ENCODE peak calls at places on chromosome 2, in nine cellular contexts. One of them, this sample, is unnamed.

GRCh38 chr2:54479422-54479821 is 23.3 kb downstream of the SPTBN1 start:
- DNase-seq in H9: no peak
- DNase-seq in sciatic nerve: no peak
- DNase-seq in LoVo: peak; percentile 63
- DNase-seq in activated T-cell treated with anti-CD3 and anti-CD28 coated beads for 48 hours: no peak
- DNase-seq in activated effector memory CD4-positive, alpha-beta T cell treated with anti-CD3 and anti-CD28 coated beads, Interleukin-2, amount 50 U/mL, for 16 hours: no peak
- DNase-seq in activated CD4-positive, alpha-beta T cell treated with anti-CD3 and anti-CD28 coated beads for 36 hours: no peak
- DNase-seq in lower lobe of right lung: no peak
- DNase-seq in GM13977: no peak
- DNase-seq in this sample: no peak

GRCh38 chr2:45274190-45274926 is 265.1 kb upstream of the SIX2 start:
- DNase-seq in H9: peak; percentile 46
- DNase-seq in sciatic nerve: no peak
- DNase-seq in LoVo: no peak
- DNase-seq in activated T-cell treated with anti-CD3 and anti-CD28 coated beads for 48 hours: no peak
- DNase-seq in activated effector memory CD4-positive, alpha-beta T cell treated with anti-CD3 and anti-CD28 coated beads, Interleukin-2, amount 50 U/mL, for 16 hours: no peak
- DNase-seq in activated CD4-positive, alpha-beta T cell treated with anti-CD3 and anti-CD28 coated beads for 36 hours: no peak
- DNase-seq in lower lobe of right lung: no peak
- DNase-seq in GM13977: no peak
- DNase-seq in this sample: no peak

GRCh38 chr2:48727560-48727959 is 28.0 kb downstream of the LHCGR start:
- DNase-seq in H9: no peak
- DNase-seq in sciatic nerve: no peak
- DNase-seq in LoVo: no peak
- DNase-seq in activated T-cell treated with anti-CD3 and anti-CD28 coated beads for 48 hours: no peak
- DNase-seq in activated effector memory CD4-positive, alpha-beta T cell treated with anti-CD3 and anti-CD28 coated beads, Interleukin-2, amount 50 U/mL, for 16 hours: no peak
- DNase-seq in activated CD4-positive, alpha-beta T cell treated with anti-CD3 and anti-CD28 coated beads for 36 hours: no peak
- DNase-seq in lower lobe of right lung: no peak
- DNase-seq in GM13977: no peak
- DNase-seq in this sample: no peak

GRCh38 chr2:237749002-237749401 is 49.6 kb upstream of the RBM44 start:
- DNase-seq in H9: no peak
- DNase-seq in sciatic nerve: no peak
- DNase-seq in LoVo: no peak
- DNase-seq in activated T-cell treated with anti-CD3 and anti-CD28 coated beads for 48 hours: no peak
- DNase-seq in activated effector memory CD4-positive, alpha-beta T cell treated with anti-CD3 and anti-CD28 coated beads, Interleukin-2, amount 50 U/mL, for 16 hours: no peak
- DNase-seq in activated CD4-positive, alpha-beta T cell treated with anti-CD3 and anti-CD28 coated beads for 36 hours: no peak
- DNase-seq in lower lobe of right lung: no peak
- DNase-seq in GM13977: no peak
- DNase-seq in this sample: no peak

GRCh38 chr2:240391111-240392051 is 44.1 kb upstream of the GPC1 start:
- DNase-seq in H9: peak; percentile 14
- DNase-seq in sciatic nerve: peak; percentile 54
- DNase-seq in LoVo: no peak
- DNase-seq in activated T-cell treated with anti-CD3 and anti-CD28 coated beads for 48 hours: no peak
- DNase-seq in activated effector memory CD4-positive, alpha-beta T cell treated with anti-CD3 and anti-CD28 coated beads, Interleukin-2, amount 50 U/mL, for 16 hours: peak; percentile 58
- DNase-seq in activated CD4-positive, alpha-beta T cell treated with anti-CD3 and anti-CD28 coated beads for 36 hours: peak; percentile 1
- DNase-seq in lower lobe of right lung: peak; percentile 31
- DNase-seq in GM13977: no peak
- DNase-seq in this sample: no peak

GRCh38 chr2:234404957-234405356 is 91.9 kb downstream of the ARL4C start:
- DNase-seq in H9: no peak
- DNase-seq in sciatic nerve: no peak
- DNase-seq in LoVo: no peak
- DNase-seq in activated T-cell treated with anti-CD3 and anti-CD28 coated beads for 48 hours: no peak
- DNase-seq in activated effector memory CD4-positive, alpha-beta T cell treated with anti-CD3 and anti-CD28 coated beads, Interleukin-2, amount 50 U/mL, for 16 hours: no peak
- DNase-seq in activated CD4-positive, alpha-beta T cell treated with anti-CD3 and anti-CD28 coated beads for 36 hours: no peak
- DNase-seq in lower lobe of right lung: no peak
- DNase-seq in GM13977: no peak
- DNase-seq in this sample: no peak

GRCh38 chr2:239864247-239865058 is 160.7 kb downstream of the NDUFA10 start:
- DNase-seq in H9: no peak
- DNase-seq in sciatic nerve: no peak
- DNase-seq in LoVo: no peak
- DNase-seq in activated T-cell treated with anti-CD3 and anti-CD28 coated beads for 48 hours: no peak
- DNase-seq in activated effector memory CD4-positive, alpha-beta T cell treated with anti-CD3 and anti-CD28 coated beads, Interleukin-2, amount 50 U/mL, for 16 hours: no peak
- DNase-seq in activated CD4-positive, alpha-beta T cell treated with anti-CD3 and anti-CD28 coated beads for 36 hours: no peak
- DNase-seq in lower lobe of right lung: no peak
- DNase-seq in GM13977: no peak
- DNase-seq in this sample: no peak

GRCh38 chr2:60260646-60261296 is 292.7 kb downstream of the BCL11A start:
- DNase-seq in H9: no peak
- DNase-seq in sciatic nerve: no peak
- DNase-seq in LoVo: peak; percentile 44
- DNase-seq in activated T-cell treated with anti-CD3 and anti-CD28 coated beads for 48 hours: no peak
- DNase-seq in activated effector memory CD4-positive, alpha-beta T cell treated with anti-CD3 and anti-CD28 coated beads, Interleukin-2, amount 50 U/mL, for 16 hours: no peak
- DNase-seq in activated CD4-positive, alpha-beta T cell treated with anti-CD3 and anti-CD28 coated beads for 36 hours: no peak
- DNase-seq in lower lobe of right lung: peak; percentile 70
- DNase-seq in GM13977: no peak
- DNase-seq in this sample: no peak

GRCh38 chr2:176902454-176902853 is 310.1 kb upstream of the HNRNPA3 start:
- DNase-seq in H9: no peak
- DNase-seq in sciatic nerve: no peak
- DNase-seq in LoVo: no peak
- DNase-seq in activated T-cell treated with anti-CD3 and anti-CD28 coated beads for 48 hours: no peak
- DNase-seq in activated effector memory CD4-positive, alpha-beta T cell treated with anti-CD3 and anti-CD28 coated beads, Interleukin-2, amount 50 U/mL, for 16 hours: no peak
- DNase-seq in activated CD4-positive, alpha-beta T cell treated with anti-CD3 and anti-CD28 coated beads for 36 hours: no peak
- DNase-seq in lower lobe of right lung: no peak
- DNase-seq in GM13977: no peak
- DNase-seq in this sample: no peak